ENCODE peak calls at places on chromosome 1, in five cellular contexts. O is GM23338, I is NCI-H1092, R is OCI-M1, C is AG09319. Q is an unnamed sample.

GRCh38 chr1:109315288-109315687 is 8.5 kb upstream of the MYBPHL start:
- DNase-seq in O (no peak), I (no peak), R (no peak), C (no peak), Q (no peak)

GRCh38 chr1:188261849-188262248 is 1433.1 kb downstream of the PLA2G4A start:
- DNase-seq in O (no peak), I (no peak), R (no peak), C (no peak), Q (no peak)

GRCh38 chr1:2347409-2347785 is 44.0 kb downstream of the MORN1 start:
- DNase-seq in O (no peak), I (no peak), R (no peak), C (no peak), Q (no peak)

GRCh38 chr1:15577691-15578090 is 7.2 kb downstream of the AGMAT start:
- DNase-seq in O (no peak), I (no peak), R (no peak), C (no peak), Q (no peak)

GRCh38 chr1:232046531-232047283 is 420.1 kb downstream of the DISC1 start:
- DNase-seq in O (no peak), I (no peak), R (no peak), C (no peak), Q (no peak)

GRCh38 chr1:163585796-163586195 is 264.0 kb downstream of the NUF2 start:
- DNase-seq in O (no peak), I (no peak), R (no peak), C (no peak), Q (no peak)

GRCh38 chr1:221316491-221317056 is 425.3 kb downstream of the DUSP10 start:
- DNase-seq in O (no peak), I (no peak), R (peak), C (peak), Q (peak)

GRCh38 chr1:19345391-19345790 is 33.3 kb downstream of the SLC66A1 start:
- DNase-seq in O (no peak), I (no peak), R (no peak), C (no peak), Q (no peak)

GRCh38 chr1:206703647-206704046 is 18.9 kb downstream of the MAPKAPK2 start:
- DNase-seq in O (peak), I (no peak), R (no peak), C (no peak), Q (no peak)

GRCh38 chr1:24152631-24153494 is 9.9 kb upstream of the IL22RA1 start:
- DNase-seq in O (no peak), I (no peak), R (no peak), C (no peak), Q (no peak)

Q was measured in AG09309.